ENCODE peak calls at places on chromosomes 1 and 21, in eight cellular contexts. One of them, this sample, is unnamed.

GRCh38 chr1:236063919-236064673 is 794 bp downstream of the NID1 start:
- DNase-seq in cardiac fibroblast: peak; percentile 88
- DNase-seq in CD8-positive, alpha-beta T cell: no peak
- DNase-seq in effector CD8-positive, alpha-beta T cell: no peak
- DNase-seq in AG09309: no peak
- DNase-seq in Calu3: peak; percentile 47
- DNase-seq in dermis blood vessel endothelial cell: peak; percentile 75
- DNase-seq in SIG-M5: no peak
- DNase-seq in this sample: no peak

GRCh38 chr1:202967684-202968281 is 726 bp upstream of the CYB5R1 start:
- DNase-seq in cardiac fibroblast: no peak
- DNase-seq in CD8-positive, alpha-beta T cell: peak; percentile 20
- DNase-seq in effector CD8-positive, alpha-beta T cell: no peak
- DNase-seq in AG09309: no peak
- DNase-seq in Calu3: no peak
- DNase-seq in dermis blood vessel endothelial cell: peak; percentile 60
- DNase-seq in SIG-M5: no peak
- DNase-seq in this sample: peak; percentile 37

GRCh38 chr1:218498061-218498938 is 153.2 kb downstream of the TGFB2 start:
- DNase-seq in cardiac fibroblast: no peak
- DNase-seq in CD8-positive, alpha-beta T cell: no peak
- DNase-seq in effector CD8-positive, alpha-beta T cell: no peak
- DNase-seq in AG09309: no peak
- DNase-seq in Calu3: no peak
- DNase-seq in dermis blood vessel endothelial cell: peak; percentile 48
- DNase-seq in SIG-M5: no peak
- DNase-seq in this sample: no peak

GRCh38 chr1:208526726-208527125 is 282.5 kb upstream of the PLXNA2 start:
- DNase-seq in cardiac fibroblast: no peak
- DNase-seq in CD8-positive, alpha-beta T cell: no peak
- DNase-seq in effector CD8-positive, alpha-beta T cell: no peak
- DNase-seq in AG09309: no peak
- DNase-seq in Calu3: no peak
- DNase-seq in dermis blood vessel endothelial cell: no peak
- DNase-seq in SIG-M5: no peak
- DNase-seq in this sample: no peak

GRCh38 chr1:117895482-117896114 is 33.8 kb downstream of the GDAP2 start:
- DNase-seq in cardiac fibroblast: peak; percentile 90
- DNase-seq in CD8-positive, alpha-beta T cell: peak; percentile 45
- DNase-seq in effector CD8-positive, alpha-beta T cell: peak; percentile 7
- DNase-seq in AG09309: peak; percentile 71
- DNase-seq in Calu3: peak; percentile 65
- DNase-seq in dermis blood vessel endothelial cell: peak; percentile 90
- DNase-seq in SIG-M5: no peak
- DNase-seq in this sample: peak; percentile 53

GRCh38 chr1:61162513-61163274 is 80.3 kb downstream of the NFIA start:
- DNase-seq in cardiac fibroblast: no peak
- DNase-seq in CD8-positive, alpha-beta T cell: no peak
- DNase-seq in effector CD8-positive, alpha-beta T cell: no peak
- DNase-seq in AG09309: no peak
- DNase-seq in Calu3: no peak
- DNase-seq in dermis blood vessel endothelial cell: peak; percentile 23
- DNase-seq in SIG-M5: no peak
- DNase-seq in this sample: peak; percentile 74

GRCh38 chr1:44828841-44829440 is 14.1 kb downstream of the PTCH2 start:
- DNase-seq in cardiac fibroblast: no peak
- DNase-seq in CD8-positive, alpha-beta T cell: no peak
- DNase-seq in effector CD8-positive, alpha-beta T cell: no peak
- DNase-seq in AG09309: no peak
- DNase-seq in Calu3: no peak
- DNase-seq in dermis blood vessel endothelial cell: no peak
- DNase-seq in SIG-M5: no peak
- DNase-seq in this sample: no peak

GRCh38 chr21:36425286-36425685 is 40.1 kb downstream of the CHAF1B start:
- DNase-seq in cardiac fibroblast: no peak
- DNase-seq in CD8-positive, alpha-beta T cell: no peak
- DNase-seq in effector CD8-positive, alpha-beta T cell: no peak
- DNase-seq in AG09309: no peak
- DNase-seq in Calu3: no peak
- DNase-seq in dermis blood vessel endothelial cell: no peak
- DNase-seq in SIG-M5: no peak
- DNase-seq in this sample: no peak

GRCh38 chr1:17059391-17060128 is 5.7 kb upstream of the SDHB start:
- DNase-seq in cardiac fibroblast: peak; percentile 83
- DNase-seq in CD8-positive, alpha-beta T cell: no peak
- DNase-seq in effector CD8-positive, alpha-beta T cell: no peak
- DNase-seq in AG09309: peak; percentile 35
- DNase-seq in Calu3: peak; percentile 74
- DNase-seq in dermis blood vessel endothelial cell: peak; percentile 86
- DNase-seq in SIG-M5: peak; percentile 33
- DNase-seq in this sample: peak; percentile 78

This sample was measured in K562.